ENCODE peak calls at places on chromosomes 16 and 17, in ten cellular contexts. One of them, this sample, is unnamed.

GRCh38 chr17:56887105-56887504 is 26.7 kb downstream of the TRIM25 start:
- DNase-seq in NCI-H69: no peak
- DNase-seq in Peyer's patch: no peak
- DNase-seq in GM10248: no peak
- DNase-seq in CD8-positive, alpha-beta memory T cell: no peak
- DNase-seq in NCI-H2227 treated with DMSO at 0.1 percent for 48 hours: no peak
- DNase-seq in Caco-2: no peak
- DNase-seq in foreskin melanocyte: no peak
- DNase-seq in HS-27A: no peak
- DNase-seq in activated naive CD4-positive, alpha-beta T cell treated with anti-CD3 and anti-CD28 coated beads for 36 hours: no peak
- DNase-seq in this sample: no peak

GRCh38 chr17:59757043-59757824 is 49.8 kb downstream of the VMP1 start:
- DNase-seq in NCI-H69: no peak
- DNase-seq in Peyer's patch: no peak
- DNase-seq in GM10248: no peak
- DNase-seq in CD8-positive, alpha-beta memory T cell: no peak
- DNase-seq in NCI-H2227 treated with DMSO at 0.1 percent for 48 hours: no peak
- DNase-seq in Caco-2: no peak
- DNase-seq in foreskin melanocyte: no peak
- DNase-seq in HS-27A: no peak
- DNase-seq in activated naive CD4-positive, alpha-beta T cell treated with anti-CD3 and anti-CD28 coated beads for 36 hours: no peak
- DNase-seq in this sample: no peak

GRCh38 chr16:83574388-83574787 is 233.4 kb upstream of the HSBP1 start:
- DNase-seq in NCI-H69: no peak
- DNase-seq in Peyer's patch: no peak
- DNase-seq in GM10248: no peak
- DNase-seq in CD8-positive, alpha-beta memory T cell: no peak
- DNase-seq in NCI-H2227 treated with DMSO at 0.1 percent for 48 hours: no peak
- DNase-seq in Caco-2: peak; percentile 7
- DNase-seq in foreskin melanocyte: no peak
- DNase-seq in HS-27A: peak; percentile 49
- DNase-seq in activated naive CD4-positive, alpha-beta T cell treated with anti-CD3 and anti-CD28 coated beads for 36 hours: no peak
- DNase-seq in this sample: peak; percentile 37

GRCh38 chr17:38658741-38659345 is 15.9 kb downstream of the EPOP start:
- DNase-seq in NCI-H69: no peak
- DNase-seq in Peyer's patch: no peak
- DNase-seq in GM10248: no peak
- DNase-seq in CD8-positive, alpha-beta memory T cell: no peak
- DNase-seq in NCI-H2227 treated with DMSO at 0.1 percent for 48 hours: no peak
- DNase-seq in Caco-2: no peak
- DNase-seq in foreskin melanocyte: no peak
- DNase-seq in HS-27A: no peak
- DNase-seq in activated naive CD4-positive, alpha-beta T cell treated with anti-CD3 and anti-CD28 coated beads for 36 hours: no peak
- DNase-seq in this sample: no peak

GRCh38 chr16:20268409-20268808 is 58.9 kb downstream of the GP2 start:
- DNase-seq in NCI-H69: no peak
- DNase-seq in Peyer's patch: no peak
- DNase-seq in GM10248: no peak
- DNase-seq in CD8-positive, alpha-beta memory T cell: no peak
- DNase-seq in NCI-H2227 treated with DMSO at 0.1 percent for 48 hours: no peak
- DNase-seq in Caco-2: no peak
- DNase-seq in foreskin melanocyte: no peak
- DNase-seq in HS-27A: no peak
- DNase-seq in activated naive CD4-positive, alpha-beta T cell treated with anti-CD3 and anti-CD28 coated beads for 36 hours: no peak
- DNase-seq in this sample: no peak

GRCh38 chr17:32805029-32805976 is 71.6 kb downstream of the MYO1D start:
- DNase-seq in NCI-H69: no peak
- DNase-seq in Peyer's patch: no peak
- DNase-seq in GM10248: no peak
- DNase-seq in CD8-positive, alpha-beta memory T cell: no peak
- DNase-seq in NCI-H2227 treated with DMSO at 0.1 percent for 48 hours: no peak
- DNase-seq in Caco-2: no peak
- DNase-seq in foreskin melanocyte: no peak
- DNase-seq in HS-27A: no peak
- DNase-seq in activated naive CD4-positive, alpha-beta T cell treated with anti-CD3 and anti-CD28 coated beads for 36 hours: no peak
- DNase-seq in this sample: no peak

GRCh38 chr17:73156887-73157870 is 7.6 kb upstream of the SSTR2 start:
- DNase-seq in NCI-H69: peak; percentile 92
- DNase-seq in Peyer's patch: no peak
- DNase-seq in GM10248: peak; percentile 28
- DNase-seq in CD8-positive, alpha-beta memory T cell: no peak
- DNase-seq in NCI-H2227 treated with DMSO at 0.1 percent for 48 hours: peak; percentile 17
- DNase-seq in Caco-2: no peak
- DNase-seq in foreskin melanocyte: no peak
- DNase-seq in HS-27A: no peak
- DNase-seq in activated naive CD4-positive, alpha-beta T cell treated with anti-CD3 and anti-CD28 coated beads for 36 hours: no peak
- DNase-seq in this sample: no peak

GRCh38 chr17:17165666-17166308 is 40.3 kb downstream of the PLD6 start:
- DNase-seq in NCI-H69: no peak
- DNase-seq in Peyer's patch: no peak
- DNase-seq in GM10248: no peak
- DNase-seq in CD8-positive, alpha-beta memory T cell: no peak
- DNase-seq in NCI-H2227 treated with DMSO at 0.1 percent for 48 hours: no peak
- DNase-seq in Caco-2: no peak
- DNase-seq in foreskin melanocyte: no peak
- DNase-seq in HS-27A: no peak
- DNase-seq in activated naive CD4-positive, alpha-beta T cell treated with anti-CD3 and anti-CD28 coated beads for 36 hours: no peak
- DNase-seq in this sample: no peak

GRCh38 chr17:80872999-80873951 is 118.4 kb upstream of the CHMP6 start:
- DNase-seq in NCI-H69: no peak
- DNase-seq in Peyer's patch: peak; percentile 22
- DNase-seq in GM10248: no peak
- DNase-seq in CD8-positive, alpha-beta memory T cell: no peak
- DNase-seq in NCI-H2227 treated with DMSO at 0.1 percent for 48 hours: no peak
- DNase-seq in Caco-2: no peak
- DNase-seq in foreskin melanocyte: peak; percentile 62
- DNase-seq in HS-27A: no peak
- DNase-seq in activated naive CD4-positive, alpha-beta T cell treated with anti-CD3 and anti-CD28 coated beads for 36 hours: no peak
- DNase-seq in this sample: no peak

GRCh38 chr17:70675070-70675590 is 505.8 kb downstream of the KCNJ2 start:
- DNase-seq in NCI-H69: no peak
- DNase-seq in Peyer's patch: no peak
- DNase-seq in GM10248: no peak
- DNase-seq in CD8-positive, alpha-beta memory T cell: no peak
- DNase-seq in NCI-H2227 treated with DMSO at 0.1 percent for 48 hours: no peak
- DNase-seq in Caco-2: no peak
- DNase-seq in foreskin melanocyte: no peak
- DNase-seq in HS-27A: no peak
- DNase-seq in activated naive CD4-positive, alpha-beta T cell treated with anti-CD3 and anti-CD28 coated beads for 36 hours: no peak
- DNase-seq in this sample: no peak

This sample was measured in GOT3.